ENCODE peak calls at places on chromosomes 12 and 14, in nine cellular contexts. One of them, this sample, is unnamed.

GRCh38 chr14:89899917-89900680 is 54.4 kb downstream of the EFCAB11 start:
- DNase-seq in NCI-H524: peak; percentile 39
- DNase-seq in caudate nucleus: no peak
- DNase-seq in HT-29: peak; percentile 5
- DNase-seq in kidney tubule cell: peak; percentile 24
- DNase-seq in foreskin fibroblast: no peak
- DNase-seq in neural crest cell: no peak
- DNase-seq in heart left ventricle: no peak
- DNase-seq in Karpas-422: peak; percentile 65
- DNase-seq in this sample: peak; percentile 33

GRCh38 chr14:38964630-38965029 is 138.4 kb downstream of the SEC23A start:
- DNase-seq in heart left ventricle: no peak
- DNase-seq in foreskin fibroblast: no peak
- DNase-seq in caudate nucleus: no peak
- DNase-seq in kidney tubule cell: peak; percentile 56
- DNase-seq in HT-29: no peak
- DNase-seq in NCI-H524: no peak
- DNase-seq in Karpas-422: no peak
- DNase-seq in neural crest cell: no peak
- DNase-seq in this sample: peak; percentile 41

GRCh38 chr14:53093206-53093605 is 59.9 kb downstream of the DDHD1 start:
- DNase-seq in heart left ventricle: no peak
- DNase-seq in Karpas-422: no peak
- DNase-seq in kidney tubule cell: no peak
- DNase-seq in HT-29: no peak
- DNase-seq in NCI-H524: no peak
- DNase-seq in neural crest cell: no peak
- DNase-seq in caudate nucleus: no peak
- DNase-seq in foreskin fibroblast: peak; percentile 32
- DNase-seq in this sample: no peak

GRCh38 chr12:96274331-96274730 is 80.2 kb downstream of the ELK3 start:
- DNase-seq in caudate nucleus: no peak
- DNase-seq in heart left ventricle: no peak
- DNase-seq in neural crest cell: no peak
- DNase-seq in foreskin fibroblast: peak; percentile 24
- DNase-seq in NCI-H524: no peak
- DNase-seq in Karpas-422: no peak
- DNase-seq in HT-29: no peak
- DNase-seq in kidney tubule cell: peak; percentile 28
- DNase-seq in this sample: peak; percentile 37

GRCh38 chr14:67486890-67487289 is 1.6 kb downstream of the TMEM229B start:
- DNase-seq in caudate nucleus: no peak
- DNase-seq in Karpas-422: no peak
- DNase-seq in heart left ventricle: peak; percentile 61
- DNase-seq in foreskin fibroblast: no peak
- DNase-seq in HT-29: no peak
- DNase-seq in kidney tubule cell: no peak
- DNase-seq in NCI-H524: no peak
- DNase-seq in neural crest cell: no peak
- DNase-seq in this sample: no peak

GRCh38 chr14:104104006-104104901 is 18.8 kb downstream of the ASPG start:
- DNase-seq in foreskin fibroblast: no peak
- DNase-seq in caudate nucleus: no peak
- DNase-seq in neural crest cell: no peak
- DNase-seq in NCI-H524: no peak
- DNase-seq in Karpas-422: no peak
- DNase-seq in HT-29: no peak
- DNase-seq in heart left ventricle: peak; percentile 49
- DNase-seq in kidney tubule cell: no peak
- DNase-seq in this sample: no peak

GRCh38 chr12:62588916-62589315 is 122.3 kb downstream of the MON2 start:
- DNase-seq in kidney tubule cell: no peak
- DNase-seq in neural crest cell: no peak
- DNase-seq in heart left ventricle: no peak
- DNase-seq in HT-29: no peak
- DNase-seq in foreskin fibroblast: no peak
- DNase-seq in caudate nucleus: no peak
- DNase-seq in Karpas-422: no peak
- DNase-seq in NCI-H524: no peak
- DNase-seq in this sample: no peak

GRCh38 chr14:75147423-75148071 is 20.7 kb upstream of the NEK9 start:
- DNase-seq in heart left ventricle: no peak
- DNase-seq in Karpas-422: peak; percentile 58
- DNase-seq in foreskin fibroblast: peak; percentile 23
- DNase-seq in HT-29: peak; percentile 78
- DNase-seq in NCI-H524: no peak
- DNase-seq in caudate nucleus: peak; percentile 54
- DNase-seq in kidney tubule cell: peak; percentile 62
- DNase-seq in neural crest cell: peak; percentile 40
- DNase-seq in this sample: peak; percentile 81

GRCh38 chr14:102910442-102910841 is 12.0 kb upstream of the AMN start:
- DNase-seq in Karpas-422: no peak
- DNase-seq in kidney tubule cell: no peak
- DNase-seq in heart left ventricle: no peak
- DNase-seq in NCI-H524: no peak
- DNase-seq in HT-29: no peak
- DNase-seq in foreskin fibroblast: no peak
- DNase-seq in caudate nucleus: no peak
- DNase-seq in neural crest cell: no peak
- DNase-seq in this sample: no peak

GRCh38 chr12:109811624-109811995 is 21.6 kb downstream of the TRPV4 start:
- DNase-seq in HT-29: peak; percentile 23
- DNase-seq in foreskin fibroblast: no peak
- DNase-seq in NCI-H524: no peak
- DNase-seq in caudate nucleus: no peak
- DNase-seq in neural crest cell: no peak
- DNase-seq in kidney tubule cell: no peak
- DNase-seq in Karpas-422: no peak
- DNase-seq in heart left ventricle: no peak
- DNase-seq in this sample: no peak

GRCh38 chr12:43107401-43107800 is 444.6 kb downstream of the ADAMTS20 start:
- DNase-seq in Karpas-422: no peak
- DNase-seq in NCI-H524: no peak
- DNase-seq in HT-29: no peak
- DNase-seq in kidney tubule cell: no peak
- DNase-seq in neural crest cell: no peak
- DNase-seq in caudate nucleus: no peak
- DNase-seq in foreskin fibroblast: no peak
- DNase-seq in heart left ventricle: no peak
- DNase-seq in this sample: no peak

GRCh38 chr14:105945891-105946290 is 419.5 kb downstream of the TMEM121 start:
- DNase-seq in caudate nucleus: no peak
- DNase-seq in neural crest cell: no peak
- DNase-seq in foreskin fibroblast: no peak
- DNase-seq in heart left ventricle: no peak
- DNase-seq in HT-29: peak; percentile 6
- DNase-seq in kidney tubule cell: no peak
- DNase-seq in NCI-H524: no peak
- DNase-seq in Karpas-422: no peak
- DNase-seq in this sample: no peak

GRCh38 chr14:105092124-105092911 is 27.1 kb upstream of the GPR132 start:
- DNase-seq in caudate nucleus: no peak
- DNase-seq in HT-29: peak; percentile 27
- DNase-seq in heart left ventricle: peak; percentile 56
- DNase-seq in Karpas-422: no peak
- DNase-seq in NCI-H524: peak; percentile 73
- DNase-seq in kidney tubule cell: peak; percentile 55
- DNase-seq in neural crest cell: no peak
- DNase-seq in foreskin fibroblast: no peak
- DNase-seq in this sample: no peak

GRCh38 chr14:98018626-98019025 is 1221.4 kb downstream of the VRK1 start:
- DNase-seq in NCI-H524: no peak
- DNase-seq in Karpas-422: no peak
- DNase-seq in foreskin fibroblast: no peak
- DNase-seq in heart left ventricle: no peak
- DNase-seq in kidney tubule cell: no peak
- DNase-seq in neural crest cell: no peak
- DNase-seq in HT-29: no peak
- DNase-seq in caudate nucleus: no peak
- DNase-seq in this sample: no peak

GRCh38 chr12:80101126-80101525 is 1.8 kb downstream of the OTOGL start:
- DNase-seq in heart left ventricle: no peak
- DNase-seq in HT-29: peak; percentile 66
- DNase-seq in foreskin fibroblast: no peak
- DNase-seq in neural crest cell: no peak
- DNase-seq in NCI-H524: no peak
- DNase-seq in Karpas-422: no peak
- DNase-seq in kidney tubule cell: peak; percentile 61
- DNase-seq in caudate nucleus: no peak
- DNase-seq in this sample: no peak

GRCh38 chr12:93127582-93128331 is 198.7 kb upstream of the EEA1 start:
- DNase-seq in heart left ventricle: peak; percentile 79
- DNase-seq in NCI-H524: peak; percentile 13
- DNase-seq in HT-29: peak; percentile 70
- DNase-seq in foreskin fibroblast: peak; percentile 84
- DNase-seq in Karpas-422: peak; percentile 44
- DNase-seq in neural crest cell: no peak
- DNase-seq in kidney tubule cell: peak; percentile 60
- DNase-seq in caudate nucleus: no peak
- DNase-seq in this sample: peak; percentile 76

GRCh38 chr14:104443391-104444158 is 136.0 kb upstream of the C14orf180 start:
- DNase-seq in caudate nucleus: no peak
- DNase-seq in heart left ventricle: no peak
- DNase-seq in HT-29: peak; percentile 7
- DNase-seq in NCI-H524: no peak
- DNase-seq in foreskin fibroblast: no peak
- DNase-seq in kidney tubule cell: no peak
- DNase-seq in Karpas-422: peak; percentile 82
- DNase-seq in neural crest cell: no peak
- DNase-seq in this sample: no peak

GRCh38 chr12:52899338-52900035 is 5.4 kb downstream of the KRT8 start:
- DNase-seq in caudate nucleus: no peak
- DNase-seq in kidney tubule cell: no peak
- DNase-seq in foreskin fibroblast: no peak
- DNase-seq in HT-29: peak; percentile 70
- DNase-seq in NCI-H524: no peak
- DNase-seq in neural crest cell: no peak
- DNase-seq in heart left ventricle: no peak
- DNase-seq in Karpas-422: no peak
- DNase-seq in this sample: no peak

GRCh38 chr14:21825147-21825743 is 151.6 kb upstream of the OR4E1 start:
- DNase-seq in HT-29: peak; percentile 58
- DNase-seq in Karpas-422: peak; percentile 91
- DNase-seq in kidney tubule cell: peak; percentile 22
- DNase-seq in NCI-H524: no peak
- DNase-seq in foreskin fibroblast: no peak
- DNase-seq in heart left ventricle: no peak
- DNase-seq in neural crest cell: peak; percentile 4
- DNase-seq in caudate nucleus: no peak
- DNase-seq in this sample: no peak

GRCh38 chr12:91986084-91986483 is 159.6 kb downstream of the BTG1 start:
- DNase-seq in kidney tubule cell: peak; percentile 71
- DNase-seq in neural crest cell: no peak
- DNase-seq in NCI-H524: no peak
- DNase-seq in foreskin fibroblast: no peak
- DNase-seq in heart left ventricle: no peak
- DNase-seq in caudate nucleus: no peak
- DNase-seq in Karpas-422: no peak
- DNase-seq in HT-29: peak; percentile 47
- DNase-seq in this sample: peak; percentile 26

GRCh38 chr12:109721276-109721675 is 7.7 kb downstream of the FAM222A start:
- DNase-seq in foreskin fibroblast: no peak
- DNase-seq in HT-29: no peak
- DNase-seq in neural crest cell: no peak
- DNase-seq in NCI-H524: no peak
- DNase-seq in caudate nucleus: no peak
- DNase-seq in Karpas-422: no peak
- DNase-seq in kidney tubule cell: no peak
- DNase-seq in heart left ventricle: peak; percentile 73
- DNase-seq in this sample: no peak

GRCh38 chr12:103140217-103140616 is 182.7 kb downstream of the ASCL1 start:
- DNase-seq in caudate nucleus: no peak
- DNase-seq in NCI-H524: peak; percentile 61
- DNase-seq in heart left ventricle: no peak
- DNase-seq in foreskin fibroblast: no peak
- DNase-seq in Karpas-422: no peak
- DNase-seq in HT-29: no peak
- DNase-seq in kidney tubule cell: no peak
- DNase-seq in neural crest cell: no peak
- DNase-seq in this sample: no peak

GRCh38 chr12:113111247-113111646 is 24.3 kb downstream of the RASAL1 start:
- DNase-seq in Karpas-422: no peak
- DNase-seq in NCI-H524: no peak
- DNase-seq in heart left ventricle: no peak
- DNase-seq in caudate nucleus: no peak
- DNase-seq in kidney tubule cell: no peak
- DNase-seq in HT-29: no peak
- DNase-seq in neural crest cell: no peak
- DNase-seq in foreskin fibroblast: no peak
- DNase-seq in this sample: no peak

GRCh38 chr14:90523544-90523943 is 126.7 kb downstream of the CALM1 start:
- DNase-seq in Karpas-422: no peak
- DNase-seq in kidney tubule cell: peak; percentile 55
- DNase-seq in HT-29: no peak
- DNase-seq in foreskin fibroblast: no peak
- DNase-seq in heart left ventricle: no peak
- DNase-seq in caudate nucleus: no peak
- DNase-seq in neural crest cell: no peak
- DNase-seq in NCI-H524: no peak
- DNase-seq in this sample: peak; percentile 61

GRCh38 chr12:132723764-132724140 is 13.1 kb downstream of the PGAM5 start:
- DNase-seq in Karpas-422: no peak
- DNase-seq in HT-29: no peak
- DNase-seq in caudate nucleus: no peak
- DNase-seq in NCI-H524: no peak
- DNase-seq in kidney tubule cell: no peak
- DNase-seq in foreskin fibroblast: no peak
- DNase-seq in heart left ventricle: no peak
- DNase-seq in neural crest cell: no peak
- DNase-seq in this sample: peak; percentile 56

GRCh38 chr12:18323159-18323558 is 61.8 kb downstream of the PIK3C2G start:
- DNase-seq in foreskin fibroblast: peak; percentile 38
- DNase-seq in HT-29: no peak
- DNase-seq in neural crest cell: no peak
- DNase-seq in NCI-H524: no peak
- DNase-seq in kidney tubule cell: peak; percentile 54
- DNase-seq in caudate nucleus: no peak
- DNase-seq in heart left ventricle: no peak
- DNase-seq in Karpas-422: no peak
- DNase-seq in this sample: peak; percentile 44

GRCh38 chr12:104215638-104216297 is at the start of gene TXNRD1:
- DNase-seq in HT-29: peak; percentile 79
- DNase-seq in caudate nucleus: no peak
- DNase-seq in neural crest cell: peak; percentile 78
- DNase-seq in heart left ventricle: peak; percentile 92
- DNase-seq in kidney tubule cell: peak; percentile 89
- DNase-seq in Karpas-422: peak; percentile 90
- DNase-seq in foreskin fibroblast: peak; percentile 67
- DNase-seq in NCI-H524: peak; percentile 41
- DNase-seq in this sample: no peak

GRCh38 chr12:70365648-70366518 is at the start of gene KCNMB4:
- DNase-seq in HT-29: peak; percentile 52
- DNase-seq in Karpas-422: peak; percentile 97
- DNase-seq in kidney tubule cell: peak; percentile 53
- DNase-seq in heart left ventricle: peak; percentile 79
- DNase-seq in NCI-H524: peak; percentile 43
- DNase-seq in caudate nucleus: peak; percentile 40
- DNase-seq in foreskin fibroblast: peak; percentile 15
- DNase-seq in neural crest cell: peak; percentile 73
- DNase-seq in this sample: peak; percentile 35

GRCh38 chr12:101642115-101643067 is 47.6 kb downstream of the MYBPC1 start:
- DNase-seq in heart left ventricle: no peak
- DNase-seq in foreskin fibroblast: no peak
- DNase-seq in neural crest cell: peak; percentile 16
- DNase-seq in caudate nucleus: no peak
- DNase-seq in NCI-H524: no peak
- DNase-seq in kidney tubule cell: peak; percentile 36
- DNase-seq in HT-29: no peak
- DNase-seq in Karpas-422: no peak
- DNase-seq in this sample: no peak

GRCh38 chr14:93009471-93010117 is 86.6 kb downstream of the CHGA start:
- DNase-seq in kidney tubule cell: no peak
- DNase-seq in heart left ventricle: no peak
- DNase-seq in caudate nucleus: peak; percentile 67
- DNase-seq in NCI-H524: peak; percentile 38
- DNase-seq in neural crest cell: peak; percentile 52
- DNase-seq in foreskin fibroblast: peak; percentile 82
- DNase-seq in HT-29: peak; percentile 45
- DNase-seq in Karpas-422: no peak
- DNase-seq in this sample: peak; percentile 88

GRCh38 chr14:75877292-75877691 is 104.5 kb downstream of the TGFB3 start:
- DNase-seq in HT-29: no peak
- DNase-seq in NCI-H524: no peak
- DNase-seq in foreskin fibroblast: peak; percentile 90
- DNase-seq in caudate nucleus: no peak
- DNase-seq in kidney tubule cell: peak; percentile 28
- DNase-seq in heart left ventricle: no peak
- DNase-seq in neural crest cell: no peak
- DNase-seq in Karpas-422: no peak
- DNase-seq in this sample: peak; percentile 53